ENCODE peak calls at places on chromosomes 4 and X, in four cellular contexts. One of them, this sample, is unnamed.

GRCh38 chrX:115912372-115912897 is 258.1 kb upstream of the AGTR2 start:
- DNase-seq in endothelial cell of umbilical vein: no peak
- DNase-seq in GM12891: no peak
- DNase-seq in suprapubic skin: no peak
- DNase-seq in this sample: no peak

GRCh38 chr4:125319311-125319710 is 4.6 kb downstream of the FAT4 start:
- DNase-seq in endothelial cell of umbilical vein: peak
- DNase-seq in GM12891: no peak
- DNase-seq in suprapubic skin: no peak
- DNase-seq in this sample: no peak

GRCh38 chrX:39855748-39856129 is 242.0 kb downstream of the BCOR start:
- DNase-seq in endothelial cell of umbilical vein: peak
- DNase-seq in GM12891: no peak
- DNase-seq in suprapubic skin: no peak
- DNase-seq in this sample: no peak

GRCh38 chr4:87382116-87382515 is 8.9 kb downstream of the HSD17B11 start:
- DNase-seq in endothelial cell of umbilical vein: no peak
- DNase-seq in GM12891: no peak
- DNase-seq in suprapubic skin: no peak
- DNase-seq in this sample: no peak

GRCh38 chrX:69028006-69028760 is 137.1 kb downstream of the PJA1 start:
- DNase-seq in endothelial cell of umbilical vein: no peak
- DNase-seq in GM12891: peak
- DNase-seq in suprapubic skin: no peak
- DNase-seq in this sample: no peak

GRCh38 chrX:118862086-118862485 is 38.5 kb downstream of the ZCCHC12 start:
- DNase-seq in endothelial cell of umbilical vein: no peak
- DNase-seq in GM12891: no peak
- DNase-seq in suprapubic skin: no peak
- DNase-seq in this sample: no peak

GRCh38 chr4:11635336-11635735 is 206.6 kb upstream of the HS3ST1 start:
- DNase-seq in endothelial cell of umbilical vein: no peak
- DNase-seq in GM12891: no peak
- DNase-seq in suprapubic skin: no peak
- DNase-seq in this sample: no peak

GRCh38 chr4:181952478-181952877 is 290.7 kb upstream of the TENM3 start:
- DNase-seq in endothelial cell of umbilical vein: peak
- DNase-seq in GM12891: no peak
- DNase-seq in suprapubic skin: no peak
- DNase-seq in this sample: no peak

GRCh38 chr4:118821590-118822293 is 14.2 kb downstream of the SEC24D start:
- DNase-seq in endothelial cell of umbilical vein: no peak
- DNase-seq in GM12891: no peak
- DNase-seq in suprapubic skin: no peak
- DNase-seq in this sample: no peak

GRCh38 chr4:76279462-76279861 is 27.1 kb upstream of the STBD1 start:
- DNase-seq in endothelial cell of umbilical vein: no peak
- DNase-seq in GM12891: no peak
- DNase-seq in suprapubic skin: no peak
- DNase-seq in this sample: no peak

GRCh38 chr4:12286351-12286750 is 857.7 kb upstream of the HS3ST1 start:
- DNase-seq in endothelial cell of umbilical vein: no peak
- DNase-seq in GM12891: no peak
- DNase-seq in suprapubic skin: no peak
- DNase-seq in this sample: no peak

GRCh38 chr4:132344924-132345828 is 803.9 kb upstream of the PCDH10 start:
- DNase-seq in endothelial cell of umbilical vein: no peak
- DNase-seq in GM12891: no peak
- DNase-seq in suprapubic skin: no peak
- DNase-seq in this sample: no peak

GRCh38 chr4:79682801-79683217 is 274.8 kb upstream of the GK2 start:
- DNase-seq in endothelial cell of umbilical vein: no peak
- DNase-seq in GM12891: no peak
- DNase-seq in suprapubic skin: no peak
- DNase-seq in this sample: no peak

GRCh38 chr4:89755210-89755609 is 81.8 kb downstream of the SNCA start:
- DNase-seq in endothelial cell of umbilical vein: peak
- DNase-seq in GM12891: no peak
- DNase-seq in suprapubic skin: no peak
- DNase-seq in this sample: no peak

GRCh38 chr4:2135083-2135482 is 76.0 kb downstream of the NAT8L start:
- DNase-seq in endothelial cell of umbilical vein: peak
- DNase-seq in GM12891: no peak
- DNase-seq in suprapubic skin: no peak
- DNase-seq in this sample: no peak

GRCh38 chr4:123244233-123244632 is 152.4 kb upstream of the SPRY1 start:
- DNase-seq in endothelial cell of umbilical vein: peak
- DNase-seq in GM12891: no peak
- DNase-seq in suprapubic skin: no peak
- DNase-seq in this sample: peak

GRCh38 chr4:54937501-54937900 is 187.9 kb downstream of the KDR start:
- DNase-seq in endothelial cell of umbilical vein: peak
- DNase-seq in GM12891: no peak
- DNase-seq in suprapubic skin: no peak
- DNase-seq in this sample: no peak

GRCh38 chrX:6383911-6384310 is 151.0 kb downstream of the VCX3A start:
- DNase-seq in endothelial cell of umbilical vein: no peak
- DNase-seq in GM12891: no peak
- DNase-seq in suprapubic skin: no peak
- DNase-seq in this sample: no peak

GRCh38 chrX:13001961-13002671 is 27.2 kb downstream of the TMSB4X start:
- DNase-seq in endothelial cell of umbilical vein: no peak
- DNase-seq in GM12891: no peak
- DNase-seq in suprapubic skin: no peak
- DNase-seq in this sample: no peak

GRCh38 chr4:168621806-168622589 is 125.1 kb downstream of the PALLD start:
- DNase-seq in endothelial cell of umbilical vein: no peak
- DNase-seq in GM12891: no peak
- DNase-seq in suprapubic skin: no peak
- DNase-seq in this sample: no peak

GRCh38 chrX:25009407-25009806 is 6.4 kb downstream of the ARX start:
- DNase-seq in endothelial cell of umbilical vein: no peak
- DNase-seq in GM12891: no peak
- DNase-seq in suprapubic skin: no peak
- DNase-seq in this sample: no peak

GRCh38 chrX:38988301-38988700 is 187.0 kb downstream of the MID1IP1 start:
- DNase-seq in endothelial cell of umbilical vein: no peak
- DNase-seq in GM12891: no peak
- DNase-seq in suprapubic skin: no peak
- DNase-seq in this sample: no peak

GRCh38 chrX:119762718-119763117 is 4.3 kb downstream of the SOWAHD start:
- DNase-seq in endothelial cell of umbilical vein: no peak
- DNase-seq in GM12891: no peak
- DNase-seq in suprapubic skin: no peak
- DNase-seq in this sample: peak

GRCh38 chr4:26878729-26879415 is 18.2 kb downstream of the STIM2 start:
- DNase-seq in endothelial cell of umbilical vein: no peak
- DNase-seq in GM12891: no peak
- DNase-seq in suprapubic skin: no peak
- DNase-seq in this sample: no peak

GRCh38 chrX:1111543-1112300 is 100.7 kb downstream of the CRLF2 start:
- DNase-seq in endothelial cell of umbilical vein: no peak
- DNase-seq in GM12891: no peak
- DNase-seq in suprapubic skin: peak
- DNase-seq in this sample: peak

GRCh38 chrX:13179100-13179499 is 134.7 kb upstream of the FAM9C start:
- DNase-seq in endothelial cell of umbilical vein: no peak
- DNase-seq in GM12891: no peak
- DNase-seq in suprapubic skin: no peak
- DNase-seq in this sample: no peak

GRCh38 chr4:89290727-89291126 is 16.9 kb downstream of the GPRIN3 start:
- DNase-seq in endothelial cell of umbilical vein: no peak
- DNase-seq in GM12891: no peak
- DNase-seq in suprapubic skin: no peak
- DNase-seq in this sample: no peak

GRCh38 chr4:20698382-20698781 is 1.9 kb upstream of the PACRGL start:
- DNase-seq in endothelial cell of umbilical vein: no peak
- DNase-seq in GM12891: no peak
- DNase-seq in suprapubic skin: no peak
- DNase-seq in this sample: no peak

GRCh38 chr4:163736876-163737275 is 242.4 kb downstream of the TMA16 start:
- DNase-seq in endothelial cell of umbilical vein: no peak
- DNase-seq in GM12891: no peak
- DNase-seq in suprapubic skin: no peak
- DNase-seq in this sample: no peak

GRCh38 chr4:147778942-147779341 is 47.1 kb downstream of the ARHGAP10 start:
- DNase-seq in endothelial cell of umbilical vein: no peak
- DNase-seq in GM12891: no peak
- DNase-seq in suprapubic skin: no peak
- DNase-seq in this sample: no peak

GRCh38 chr4:4599886-4600285 is 58.0 kb upstream of the STX18 start:
- DNase-seq in endothelial cell of umbilical vein: peak
- DNase-seq in GM12891: no peak
- DNase-seq in suprapubic skin: no peak
- DNase-seq in this sample: no peak

GRCh38 chr4:89434364-89434988 is 126.9 kb upstream of the GPRIN3 start:
- DNase-seq in endothelial cell of umbilical vein: peak
- DNase-seq in GM12891: no peak
- DNase-seq in suprapubic skin: no peak
- DNase-seq in this sample: no peak

GRCh38 chr4:185730849-185731608 is 81.0 kb downstream of the SORBS2 start:
- DNase-seq in endothelial cell of umbilical vein: no peak
- DNase-seq in GM12891: no peak
- DNase-seq in suprapubic skin: no peak
- DNase-seq in this sample: no peak

GRCh38 chrX:5051831-5052491 is 1176.7 kb downstream of the NLGN4X start:
- DNase-seq in endothelial cell of umbilical vein: no peak
- DNase-seq in GM12891: no peak
- DNase-seq in suprapubic skin: no peak
- DNase-seq in this sample: no peak

GRCh38 chr4:158529505-158529904 is 7.8 kb downstream of the RXFP1 start:
- DNase-seq in endothelial cell of umbilical vein: no peak
- DNase-seq in GM12891: no peak
- DNase-seq in suprapubic skin: no peak
- DNase-seq in this sample: no peak

GRCh38 chrX:103656623-103657022 is 27.8 kb downstream of the TCEAL1 start:
- DNase-seq in endothelial cell of umbilical vein: peak
- DNase-seq in GM12891: no peak
- DNase-seq in suprapubic skin: no peak
- DNase-seq in this sample: no peak

GRCh38 chr4:156496797-156497196 is 474.8 kb downstream of the PDGFC start:
- DNase-seq in endothelial cell of umbilical vein: no peak
- DNase-seq in GM12891: no peak
- DNase-seq in suprapubic skin: no peak
- DNase-seq in this sample: no peak

DNA sequence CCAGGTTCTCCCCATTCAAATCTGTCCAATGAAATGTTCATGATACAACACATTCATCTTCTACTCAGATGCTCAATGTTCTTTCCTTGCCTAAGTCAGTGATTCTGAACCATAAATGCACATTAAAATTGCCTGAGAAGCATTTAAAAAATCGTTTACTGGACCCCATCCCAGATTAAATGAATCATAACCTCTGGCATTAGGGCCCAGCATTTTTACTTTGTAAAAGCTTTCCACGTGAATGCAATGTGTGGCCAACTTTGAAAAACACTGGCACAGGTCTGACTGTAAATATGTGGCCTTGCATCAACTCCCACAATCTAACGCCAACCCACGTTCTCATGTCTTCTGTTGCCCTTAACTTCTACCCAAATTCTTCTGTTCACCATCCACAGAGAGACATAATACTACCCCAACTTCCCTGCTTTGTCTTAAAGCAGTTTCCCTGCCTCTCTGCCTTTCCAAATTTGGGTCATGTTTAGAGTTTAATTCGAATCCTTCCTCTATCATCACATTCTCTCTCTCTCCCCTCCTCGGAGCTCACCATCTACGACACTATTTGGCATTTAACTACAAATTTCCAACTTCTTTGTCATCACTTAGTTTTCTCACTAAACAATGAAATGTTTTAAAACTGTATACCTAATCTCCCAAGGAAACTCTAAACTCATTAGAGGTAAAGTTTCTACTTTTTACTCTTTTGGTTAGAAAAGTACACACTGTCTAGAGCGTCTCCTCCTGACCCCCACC is 78.7 kb downstream of the PRKG2 start:
- DNase-seq in endothelial cell of umbilical vein: no peak
- DNase-seq in GM12891: no peak
- DNase-seq in suprapubic skin: no peak
- DNase-seq in this sample: no peak
- TF ChIP-seq POLR2AphosphoS5 in endothelial cell of umbilical vein: no peak
- TF ChIP-seq POLR2AphosphoS5 in GM12891: no peak
- TF ChIP-seq POLR2AphosphoS5 in suprapubic skin: no peak
- TF ChIP-seq POLR2AphosphoS5 in this sample: no peak

DNA sequence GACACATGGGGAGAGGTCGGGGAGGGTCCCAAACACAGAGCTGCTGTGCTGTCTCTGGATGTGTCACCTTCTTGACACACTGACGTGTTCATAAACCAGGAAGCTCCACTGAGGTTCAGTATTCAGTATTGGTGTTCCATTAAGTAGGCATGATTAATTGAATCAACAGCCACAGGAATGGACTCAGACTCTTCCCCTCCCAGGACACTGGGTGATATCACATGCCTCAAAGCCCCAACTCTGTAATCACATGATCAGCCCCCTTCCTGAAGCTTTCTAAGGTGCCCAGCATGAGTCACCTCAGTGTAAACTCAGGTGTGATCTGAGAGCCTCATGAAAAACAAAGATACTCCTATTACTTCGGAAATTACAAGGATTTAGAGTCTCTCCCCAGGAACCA is 21.1 kb upstream of the HNRNPD start:
- DNase-seq in endothelial cell of umbilical vein: no peak
- DNase-seq in GM12891: no peak
- DNase-seq in suprapubic skin: no peak
- DNase-seq in this sample: no peak
- TF ChIP-seq POLR2AphosphoS5 in endothelial cell of umbilical vein: no peak
- TF ChIP-seq POLR2AphosphoS5 in GM12891: no peak
- TF ChIP-seq POLR2AphosphoS5 in suprapubic skin: no peak
- TF ChIP-seq POLR2AphosphoS5 in this sample: no peak

DNA sequence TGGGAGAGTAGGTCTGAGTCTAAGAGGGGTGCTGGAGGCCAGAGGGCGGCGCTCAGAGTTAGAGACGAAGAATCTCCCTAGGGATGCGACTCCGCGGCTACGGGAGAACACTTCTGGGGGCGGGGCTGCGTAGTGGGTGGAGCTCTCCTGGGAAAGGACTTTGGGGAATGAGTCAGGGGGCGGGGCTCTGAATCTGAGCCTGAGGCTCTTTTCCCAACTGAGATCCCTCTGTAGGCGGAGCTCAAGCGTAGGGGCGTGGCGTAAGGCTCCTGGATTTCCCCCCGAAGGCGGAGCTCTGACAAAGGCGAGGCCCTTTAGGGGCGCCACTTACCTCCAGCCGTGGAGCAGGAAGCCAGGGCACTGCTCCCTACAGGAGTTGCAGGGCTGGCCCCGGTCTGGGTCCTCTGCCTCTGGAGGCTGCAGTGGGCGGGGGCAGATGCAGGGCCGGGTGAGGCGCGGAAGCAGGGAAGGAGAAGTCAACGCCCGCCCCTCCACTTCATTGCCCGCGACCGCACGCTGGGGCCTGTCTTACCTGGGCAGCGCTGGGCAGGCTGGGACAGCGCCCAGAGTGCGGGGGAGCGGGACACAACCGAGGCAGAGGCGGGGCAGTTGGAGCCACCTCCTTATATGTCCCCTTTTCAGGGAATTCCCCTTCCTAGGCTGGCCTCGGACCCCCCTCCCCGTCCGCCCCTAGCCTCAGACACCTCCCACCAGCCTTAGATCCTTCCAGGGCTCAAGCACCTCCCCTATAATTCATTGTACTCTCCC is 1.7 kb downstream of the PRICKLE3 start:
- DNase-seq in endothelial cell of umbilical vein: peak
- DNase-seq in GM12891: no peak
- DNase-seq in suprapubic skin: peak
- DNase-seq in this sample: peak
- TF ChIP-seq POLR2AphosphoS5 in endothelial cell of umbilical vein: no peak
- TF ChIP-seq POLR2AphosphoS5 in GM12891: no peak
- TF ChIP-seq POLR2AphosphoS5 in suprapubic skin: no peak
- TF ChIP-seq POLR2AphosphoS5 in this sample: peak

GRCh38 chr4:24979554-24979953 is 51.2 kb downstream of the LGI2 start:
- DNase-seq in endothelial cell of umbilical vein: peak
- DNase-seq in GM12891: no peak
- DNase-seq in suprapubic skin: no peak
- DNase-seq in this sample: no peak
- TF ChIP-seq POLR2AphosphoS5 in endothelial cell of umbilical vein: peak
- TF ChIP-seq POLR2AphosphoS5 in GM12891: no peak
- TF ChIP-seq POLR2AphosphoS5 in suprapubic skin: peak
- TF ChIP-seq POLR2AphosphoS5 in this sample: no peak

This sample was measured in spleen.